ENCODE peak calls at places on chromosomes 13 and 19, in five cellular contexts. S is heart left ventricle, U is uterus, W is spleen, F is testis. N is an unnamed sample. For H3K27me3, the result is how much of the 10 kb centered on the place peaks cover.

GRCh38 chr19:55014714-55015113 is 23.4 kb downstream of the GP6 start:
- DNase-seq in S (no peak), U (peak), W (peak), F (no peak), N (no peak)

GRCh38 chr19:2062770-2063169 is 11.7 kb upstream of the MKNK2 start:
- DNase-seq in S (no peak), U (no peak), W (no peak), F (no peak), N (peak)

GRCh38 chr19:38247126-38247525 is 9.0 kb downstream of the PPP1R14A start:
- DNase-seq in S (no peak), U (no peak), W (no peak), F (no peak), N (no peak)

GRCh38 chr19:2049741-2050348 is 1.2 kb downstream of the MKNK2 start:
- DNase-seq in S (peak), U (peak), W (peak), F (peak), N (peak)

GRCh38 chr19:10230904-10231623 is at the start of gene S1PR2:
- DNase-seq in S (peak), U (peak), W (peak), F (peak), N (peak)

GRCh38 chr19:55099557-55100506 is 17.6 kb downstream of the PPP1R12C start:
- DNase-seq in S (peak), U (no peak), W (no peak), F (peak), N (no peak)

GRCh38 chr13:20363604-20364003 is 131.5 kb upstream of the GJB6 start:
- DNase-seq in S (no peak), U (no peak), W (no peak), F (no peak), N (no peak)

GRCh38 chr19:19405919-19406877 is 723 bp downstream of the GATAD2A start:
- DNase-seq in S (peak), U (peak), W (peak), F (peak), N (peak)

GRCh38 chr19:6402834-6403608 is 10.1 kb upstream of the GTF2F1 start:
- DNase-seq in S (no peak), U (no peak), W (no peak), F (peak), N (no peak)

GRCh38 chr13:90091611-90092010 is 1255.9 kb upstream of the MIR17HG start:
- DNase-seq in S (no peak), U (no peak), W (no peak), F (no peak), N (no peak)

GRCh38 chr19:1742989-1743696 is 10.2 kb upstream of the ONECUT3 start:
- DNase-seq in S (no peak), U (no peak), W (no peak), F (no peak), N (no peak)

GRCh38 chr13:19172007-19172646 is 9.5 kb downstream of the TUBA3C start:
- DNase-seq in S (no peak), U (no peak), W (peak), F (no peak), N (no peak)

GRCh38 chr13:64648293-64648692 is 2581.8 kb downstream of the PCDH9 start:
- DNase-seq in S (no peak), U (no peak), W (no peak), F (no peak), N (no peak)

GRCh38 chr13:31172001-31172400 is 10.3 kb upstream of the HSPH1 start:
- DNase-seq in S (no peak), U (no peak), W (no peak), F (no peak), N (no peak)

GRCh38 chr13:41411536-41411935 is 45.8 kb upstream of the RGCC start:
- DNase-seq in S (no peak), U (no peak), W (peak), F (peak), N (no peak)

GRCh38 chr19:8111376-8111775 is 38.0 kb downstream of the FBN3 start:
- DNase-seq in S (no peak), U (no peak), W (no peak), F (no peak), N (no peak)

GRCh38 chr19:8110931-8111330 is 38.5 kb downstream of the FBN3 start:
- DNase-seq in S (no peak), U (no peak), W (no peak), F (no peak), N (no peak)

GRCh38 chr19:8108560-8109445 is 40.6 kb downstream of the FBN3 start:
- DNase-seq in S (no peak), U (no peak), W (peak), F (no peak), N (no peak)

GRCh38 chr19:8109890-8110662 is 39.3 kb downstream of the FBN3 start:
- DNase-seq in S (no peak), U (no peak), W (no peak), F (no peak), N (no peak)

DNA sequence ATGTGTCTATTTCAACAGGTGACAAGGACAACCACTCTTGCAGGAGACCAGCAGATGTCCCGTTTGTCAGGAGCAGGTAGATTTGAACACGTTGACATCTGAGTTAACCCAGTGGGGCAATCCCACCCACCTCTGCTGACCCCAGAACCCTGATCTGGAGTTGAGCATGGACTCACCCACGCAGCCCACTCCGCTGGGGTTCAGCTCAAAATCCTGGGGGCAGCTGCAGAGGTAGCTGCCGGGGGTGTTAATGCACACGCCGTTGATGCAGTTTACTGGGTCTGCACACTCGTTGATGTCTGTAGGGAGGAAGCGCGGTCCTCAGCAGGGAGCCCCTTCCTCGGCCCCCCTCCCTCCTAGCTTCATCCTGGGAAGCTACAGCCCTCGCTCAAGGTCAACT is 39.9 kb downstream of the FBN3 start:
- DNase-seq in S (no peak), U (no peak), W (no peak), F (no peak), N (no peak)
- H3K27me3 ChIP-seq in S (under half), U (under half), W (under half), F (under half), N (under half)

GRCh38 chr19:53112286-53112685 is 9.1 kb upstream of the ZNF160 start:
- DNase-seq in S (no peak), U (no peak), W (no peak), F (no peak), N (no peak)

GRCh38 chr19:53103903-53104203 is 631 bp upstream of the ZNF160 start:
- DNase-seq in S (no peak), U (no peak), W (no peak), F (no peak), N (no peak)

DNA sequence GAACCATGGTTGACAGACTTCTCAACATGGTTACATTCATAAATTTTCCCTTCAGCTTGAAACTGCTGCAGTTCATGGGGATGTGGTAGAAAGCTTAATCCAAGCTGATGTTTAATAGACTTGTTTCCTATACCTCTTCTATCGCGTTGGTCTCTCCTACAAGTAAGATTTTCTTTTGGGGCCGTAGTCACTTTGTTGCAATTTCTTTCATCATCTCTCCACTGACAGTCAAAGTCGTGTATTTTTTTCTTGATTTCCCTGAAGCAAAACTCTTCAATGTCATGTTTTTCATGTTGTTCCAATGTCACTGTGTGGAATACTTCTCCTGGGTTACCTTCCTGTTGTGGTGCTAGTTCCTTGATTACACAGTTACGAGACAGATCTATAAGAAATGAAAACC is 6.3 kb upstream of the ZNF160 start:
- DNase-seq in S (no peak), U (no peak), W (no peak), F (no peak), N (no peak)
- H3K4me3 ChIP-seq in S (no peak), U (no peak), W (no peak), F (no peak), N (no peak)

DNA sequence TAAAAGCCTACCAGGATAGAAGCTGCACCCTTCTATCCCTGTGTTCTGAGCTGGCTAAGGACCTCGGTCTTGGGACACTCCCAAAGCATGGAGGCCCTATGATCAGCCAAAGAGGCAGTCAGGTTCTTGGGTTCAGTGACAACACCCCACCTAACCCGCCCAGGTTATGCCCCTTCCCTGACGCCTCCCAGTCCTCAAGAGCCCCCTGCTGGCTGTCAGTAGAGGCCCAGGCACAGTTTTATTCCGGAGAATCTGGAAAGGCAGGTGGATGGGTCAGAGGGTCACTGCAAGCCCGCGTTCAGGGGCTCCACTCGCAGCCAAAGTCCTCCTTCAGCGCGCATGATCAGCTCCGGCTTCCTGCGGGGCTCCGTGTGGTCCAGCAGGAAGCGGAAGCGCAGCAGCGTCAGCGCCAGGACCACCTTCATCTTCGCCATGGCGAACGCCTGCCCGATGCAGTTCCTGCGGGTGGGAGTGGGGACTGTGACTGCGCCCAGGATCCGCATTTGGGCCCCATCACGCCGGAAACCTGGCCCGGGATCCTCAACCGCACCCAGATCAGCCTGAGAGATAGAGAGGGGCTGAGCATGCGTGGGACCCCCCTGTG is 22.3 kb downstream of the OR10H3 start:
- DNase-seq in S (no peak), U (no peak), W (no peak), F (no peak), N (no peak)
- TF ChIP-seq POLR2A in S (no peak), U (no peak), W (no peak), F (no peak), N (no peak)

GRCh38 chr19:44753932-44754742 is 5.6 kb downstream of the BCL3 start:
- DNase-seq in S (peak), U (peak), W (peak), F (peak), N (peak)

GRCh38 chr19:44752816-44753618 is 4.5 kb downstream of the BCL3 start:
- DNase-seq in S (peak), U (peak), W (peak), F (peak), N (peak)

GRCh38 chr19:44750713-44751112 is 2.2 kb downstream of the BCL3 start:
- DNase-seq in S (no peak), U (no peak), W (no peak), F (no peak), N (no peak)

GRCh38 chr19:44753619-44753931 is 5.1 kb downstream of the BCL3 start:
- DNase-seq in S (no peak), U (no peak), W (no peak), F (no peak), N (no peak)

GRCh38 chr19:44752123-44752815 is 3.8 kb downstream of the BCL3 start:
- DNase-seq in S (no peak), U (no peak), W (no peak), F (no peak), N (no peak)
- H3K27me3 ChIP-seq in S (under half), U (under half), W (under half), F (under half), N (under half)

GRCh38 chr13:113775451-113776145 is 16.6 kb downstream of the TMEM255B start:
- DNase-seq in S (no peak), U (no peak), W (peak), F (no peak), N (no peak)
- H3K4me3 ChIP-seq in S (no peak), U (no peak), W (no peak), F (no peak), N (no peak)

GRCh38 chr19:5148794-5149190 is 179.9 kb downstream of the KDM4B start:
- DNase-seq in S (no peak), U (no peak), W (peak), F (no peak), N (no peak)

GRCh38 chr19:5149508-5149907 is 180.6 kb downstream of the KDM4B start:
- DNase-seq in S (no peak), U (no peak), W (peak), F (no peak), N (no peak)

GRCh38 chr19:5149930-5150329 is 181.0 kb downstream of the KDM4B start:
- DNase-seq in S (peak), U (no peak), W (peak), F (no peak), N (no peak)

GRCh38 chr19:5147074-5147970 is 178.4 kb downstream of the KDM4B start:
- DNase-seq in S (no peak), U (no peak), W (peak), F (no peak), N (peak)

GRCh38 chr19:5147971-5148793 is 179.3 kb downstream of the KDM4B start:
- DNase-seq in S (peak), U (no peak), W (peak), F (no peak), N (peak)
- TF ChIP-seq POLR2A in S (no peak), U (no peak), W (no peak), F (no peak), N (no peak)

DNA sequence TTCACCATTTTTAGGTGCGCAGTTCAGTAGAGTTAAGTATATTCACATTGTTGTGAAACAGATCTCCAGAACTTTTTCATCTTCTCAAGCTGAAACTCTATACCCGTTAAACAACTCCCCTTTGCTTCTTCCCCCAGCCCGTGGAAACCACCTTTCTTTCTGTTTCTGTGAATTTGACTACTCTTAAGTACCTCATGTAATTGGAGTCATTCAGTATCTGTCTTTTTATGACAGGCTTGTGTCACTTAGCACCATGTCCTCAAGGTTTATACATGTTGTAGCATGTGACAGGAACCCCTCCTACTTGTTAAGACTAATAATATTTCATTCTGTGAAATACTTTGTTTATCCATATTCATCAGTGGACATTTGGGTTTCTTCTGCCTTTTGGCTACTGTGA is 52.8 kb downstream of the TNFRSF19 start:
- DNase-seq in S (no peak), U (no peak), W (no peak), F (no peak), N (no peak)
- H3K27me3 ChIP-seq in S (under half), U (under half), W (under half), F (under half), N (under half)

GRCh38 chr13:36919206-36919832 is 719 bp downstream of the SMAD9 start:
- DNase-seq in S (peak), U (peak), W (no peak), F (peak), N (peak)
- H3K4me3 ChIP-seq in S (peak), U (peak), W (peak), F (peak), N (peak)

N was measured in ovary.